ENCODE peak calls at places on chromosomes 4 and X, in four cellular contexts. O is GM12878, F is H1, U is HepG2. E is an unnamed sample.

GRCh38 chr4:93414041-93414440 is 414.5 kb upstream of the ATOH1 start:
- DNase-seq in O (no peak), F (no peak), U (no peak), E (no peak)

GRCh38 chrX:7334253-7334935 is 186.4 kb upstream of the PUDP start:
- DNase-seq in O (no peak), F (no peak), U (no peak), E (no peak)

GRCh38 chr4:99608417-99608816 is 33.8 kb downstream of the MTTP start:
- DNase-seq in O (no peak), F (no peak), U (no peak), E (no peak)

GRCh38 chrX:15310117-15310516 is 5.3 kb downstream of the ASB11 start:
- DNase-seq in O (no peak), F (no peak), U (no peak), E (no peak)

GRCh38 chr4:8858188-8858924 is 13.3 kb downstream of the HMX1 start:
- DNase-seq in O (no peak), F (no peak), U (no peak), E (no peak)

GRCh38 chr4:8353912-8354453 is 84.4 kb downstream of the HTRA3 start:
- DNase-seq in O (no peak), F (no peak), U (no peak), E (no peak)

GRCh38 chr4:8379771-8380170 is 60.8 kb downstream of the ACOX3 start:
- DNase-seq in O (no peak), F (no peak), U (no peak), E (no peak)

GRCh38 chr4:184787766-184788503 is 37.8 kb downstream of the ACSL1 start:
- DNase-seq in O (no peak), F (no peak), U (no peak), E (no peak)

GRCh38 chr4:15753786-15754185 is 24.3 kb upstream of the CD38 start:
- DNase-seq in O (no peak), F (no peak), U (no peak), E (no peak)

GRCh38 chrX:41265615-41266014 is 68.3 kb upstream of the DDX3X start:
- DNase-seq in O (no peak), F (no peak), U (no peak), E (no peak)

GRCh38 chr4:18442957-18443356 is 421.4 kb upstream of the LCORL start:
- DNase-seq in O (no peak), F (no peak), U (no peak), E (no peak)

GRCh38 chr4:6225469-6225868 is 25.1 kb upstream of the JAKMIP1 start:
- DNase-seq in O (no peak), F (no peak), U (no peak), E (peak; percentile 23)

GRCh38 chr4:159400782-159401712 is 298.2 kb downstream of the RAPGEF2 start:
- DNase-seq in O (no peak), F (no peak), U (no peak), E (no peak)

GRCh38 chr4:122403860-122404259 is 25.0 kb downstream of the ADAD1 start:
- DNase-seq in O (no peak), F (no peak), U (no peak), E (no peak)

GRCh38 chrX:97260679-97261078 is 377.0 kb downstream of the RPA4 start:
- DNase-seq in O (no peak), F (no peak), U (no peak), E (no peak)
- TF ChIP-seq ZNF274 in O (no peak), F (no peak), U (no peak), E (no peak)

GRCh38 chrX:24259544-24260240 is 54.2 kb downstream of the SUPT20HL2 start:
- DNase-seq in O (no peak), F (no peak), U (peak; percentile 56), E (peak; percentile 14)
- TF ChIP-seq TAF1 in O (no peak), F (no peak), U (no peak), E (no peak)

DNA sequence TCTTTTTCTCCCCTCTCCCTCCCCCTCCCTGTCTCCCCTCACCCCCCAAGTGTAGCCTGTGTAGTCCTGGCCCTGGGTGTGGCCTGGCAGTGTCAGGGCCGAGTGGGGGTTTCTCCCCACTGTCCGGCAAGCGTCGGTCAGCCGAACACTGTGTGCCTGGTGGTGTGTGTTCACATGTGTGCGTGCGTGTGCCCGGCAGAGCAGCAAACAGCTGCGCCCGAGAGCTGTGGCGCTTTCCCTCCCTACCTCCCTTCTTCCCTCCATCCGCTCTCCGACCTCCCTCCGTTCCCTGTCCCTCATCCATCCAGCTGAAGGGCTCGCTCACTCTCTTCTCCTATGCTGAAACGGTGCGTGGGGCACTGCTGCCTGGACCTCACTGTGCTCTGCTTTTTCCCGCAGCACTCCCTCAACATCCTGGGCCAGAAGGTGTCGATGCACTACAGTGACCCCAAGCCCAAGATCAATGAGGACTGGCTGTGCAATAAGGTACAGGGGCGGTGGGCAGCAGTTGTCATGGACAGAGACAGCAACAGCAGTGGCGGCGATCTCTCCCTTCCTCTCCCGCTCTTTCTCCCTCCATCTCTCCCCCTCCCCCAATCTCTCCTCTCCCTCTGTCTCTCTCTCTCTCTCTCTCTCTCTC is 17.4 kb upstream of the UBA1 start:
- DNase-seq in O (no peak), F (no peak), U (no peak), E (no peak)
- TF ChIP-seq ZNF274 in O (no peak), F (no peak), U (no peak), E (no peak)

GRCh38 chr4:162837679-162838078 is 329.0 kb downstream of the NAF1 start:
- DNase-seq in O (no peak), F (no peak), U (no peak), E (no peak)

GRCh38 chr4:162838671-162839070 is 328.0 kb downstream of the NAF1 start:
- DNase-seq in O (no peak), F (no peak), U (no peak), E (no peak)

GRCh38 chr4:162837241-162837640 is 329.4 kb downstream of the NAF1 start:
- DNase-seq in O (no peak), F (no peak), U (no peak), E (no peak)

GRCh38 chr4:162841769-162842168 is 324.9 kb downstream of the NAF1 start:
- DNase-seq in O (no peak), F (no peak), U (no peak), E (no peak)

DNA sequence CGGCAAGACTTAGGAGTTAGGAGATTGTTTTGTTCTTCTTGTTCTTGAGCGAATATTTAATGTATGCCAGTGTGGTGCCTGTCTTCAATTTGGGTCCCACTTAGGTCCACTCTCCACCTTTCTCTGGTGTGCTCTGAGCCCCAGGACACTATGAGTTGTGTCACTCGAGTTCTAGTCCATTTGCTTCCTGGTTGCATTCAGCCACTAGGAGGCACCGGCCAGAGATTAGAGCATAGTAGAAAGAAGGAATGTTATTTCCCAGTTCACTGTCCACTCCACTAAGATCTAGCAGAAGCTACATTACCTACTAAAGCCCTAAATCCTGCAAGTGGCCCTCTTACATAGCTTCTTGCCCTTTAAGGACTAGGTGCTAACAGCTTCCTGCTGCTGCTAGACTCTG is 326.9 kb downstream of the NAF1 start:
- DNase-seq in O (no peak), F (peak; percentile 9), U (peak; percentile 3), E (no peak)
- TF ChIP-seq TAF1 in O (no peak), F (no peak), U (no peak), E (no peak)

GRCh38 chrX:119667111-119667928 is 25.6 kb downstream of the SEPTIN6 start:
- DNase-seq in O (no peak), F (no peak), U (no peak), E (no peak)

GRCh38 chrX:119669424-119670037 is 23.4 kb downstream of the SEPTIN6 start:
- DNase-seq in O (no peak), F (no peak), U (peak; percentile 80), E (no peak)

GRCh38 chrX:119676949-119677653 is 15.9 kb downstream of the SEPTIN6 start:
- DNase-seq in O (no peak), F (no peak), U (no peak), E (no peak)

GRCh38 chrX:119673336-119673735 is 19.6 kb downstream of the SEPTIN6 start:
- DNase-seq in O (no peak), F (no peak), U (no peak), E (no peak)

DNA sequence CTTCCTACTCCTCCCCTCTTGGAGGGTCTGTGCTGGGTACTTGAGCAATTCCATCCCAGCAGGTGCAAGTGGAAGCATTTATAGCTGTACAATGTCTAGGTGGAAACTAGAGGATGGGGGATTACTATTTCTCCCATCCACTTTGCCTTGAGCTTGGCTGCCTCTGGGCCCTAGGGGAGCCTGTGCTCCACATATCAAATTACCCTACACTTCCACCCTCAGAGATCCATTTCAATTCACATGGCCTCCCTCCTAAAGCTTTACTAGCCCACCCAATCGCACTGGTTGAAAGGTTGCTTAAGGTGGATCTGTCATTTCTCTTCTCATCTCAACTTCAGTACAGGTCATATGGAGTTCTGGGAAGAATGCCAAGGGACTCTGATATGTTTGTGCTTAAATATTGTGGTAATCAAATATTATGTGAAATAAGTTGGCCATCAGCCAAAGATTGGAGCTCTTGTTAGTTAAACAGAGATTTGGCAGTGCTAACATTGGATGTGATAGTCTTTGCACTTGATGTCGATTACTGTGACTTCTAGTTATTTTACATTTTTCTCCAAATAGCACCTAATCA is 20.6 kb downstream of the SEPTIN6 start:
- DNase-seq in O (no peak), F (no peak), U (peak; percentile 67), E (no peak)
- TF ChIP-seq ZNF274 in O (no peak), F (no peak), U (no peak), E (no peak)

GRCh38 chrX:46698691-46699090 is 60.2 kb downstream of the SLC9A7 start:
- DNase-seq in O (no peak), F (no peak), U (no peak), E (no peak)

GRCh38 chrX:46687619-46688018 is 71.3 kb downstream of the SLC9A7 start:
- DNase-seq in O (no peak), F (no peak), U (no peak), E (no peak)

GRCh38 chrX:46690818-46691217 is 68.1 kb downstream of the SLC9A7 start:
- DNase-seq in O (no peak), F (no peak), U (no peak), E (no peak)

GRCh38 chrX:46694549-46694948 is 64.4 kb downstream of the SLC9A7 start:
- DNase-seq in O (no peak), F (no peak), U (no peak), E (no peak)

DNA sequence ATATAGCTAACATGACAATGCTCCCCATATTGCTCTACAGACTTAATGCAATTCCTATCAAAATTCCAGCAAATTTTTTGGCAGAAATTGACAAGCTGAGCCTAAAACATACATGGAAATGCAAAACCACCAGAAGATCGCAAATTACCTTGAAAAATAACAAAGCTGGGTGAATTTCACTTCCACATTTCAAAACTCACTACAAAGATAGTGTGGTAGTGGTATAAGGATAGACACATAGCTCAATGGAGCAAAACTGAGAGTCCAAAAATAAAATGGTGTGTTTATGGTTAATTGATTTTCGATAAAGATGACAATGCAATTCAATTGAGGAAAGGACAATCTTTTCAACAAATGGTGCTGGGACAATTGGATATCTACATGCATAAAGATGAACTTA is 65.8 kb downstream of the SLC9A7 start:
- DNase-seq in O (peak; percentile 62), F (no peak), U (no peak), E (no peak)
- TF ChIP-seq TAF1 in O (no peak), F (no peak), U (no peak), E (no peak)

DNA sequence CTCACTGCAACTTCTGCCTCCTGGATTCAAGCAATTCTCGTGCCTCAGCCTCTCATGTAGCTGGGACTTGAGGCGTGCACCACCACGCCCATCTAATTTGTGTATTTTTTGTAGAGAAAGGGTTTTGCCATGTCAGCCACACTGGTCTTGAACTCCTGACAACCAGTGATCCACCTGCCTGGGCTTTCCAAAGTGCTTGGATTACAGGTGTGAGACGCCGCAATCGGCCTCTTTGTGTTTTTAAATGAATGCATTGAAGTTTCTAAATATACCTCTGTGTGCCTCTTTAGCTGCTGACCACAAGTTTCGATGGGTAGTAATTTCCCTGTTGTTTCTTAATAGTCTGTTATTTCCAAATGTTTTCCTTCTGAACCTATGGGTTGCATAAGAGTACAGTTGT is 765.3 kb upstream of the GRIA3 start:
- DNase-seq in O (no peak), F (no peak), U (no peak), E (no peak)
- TF ChIP-seq ZNF274 in O (no peak), F (no peak), U (no peak), E (no peak)

GRCh38 chr4:105859233-105859632 is 36.0 kb upstream of the NPNT start:
- DNase-seq in O (peak; percentile 9), F (no peak), U (peak; percentile 13), E (no peak)
- TF ChIP-seq TAF1 in O (no peak), F (no peak), U (no peak), E (no peak)

E was measured in K562.